ENCODE peak calls at places on chromosomes 7 and 10, in eight cellular contexts. One of them, this sample, is unnamed.

GRCh38 chr10:76352300-76352699 is 920.9 kb downstream of the LRMDA start:
- DNase-seq in small intestine: no peak
- DNase-seq in GM23338: no peak
- DNase-seq in testis: no peak
- DNase-seq in Peyer's patch: no peak
- DNase-seq in neuronal stem cell: no peak
- DNase-seq in cardiac muscle cell: no peak
- DNase-seq in GM23248: peak
- DNase-seq in this sample: no peak

GRCh38 chr10:50561266-50561665 is 62.5 kb downstream of the SGMS1 start:
- DNase-seq in small intestine: no peak
- DNase-seq in GM23338: no peak
- DNase-seq in testis: peak
- DNase-seq in Peyer's patch: no peak
- DNase-seq in neuronal stem cell: no peak
- DNase-seq in cardiac muscle cell: no peak
- DNase-seq in GM23248: peak
- DNase-seq in this sample: no peak

GRCh38 chr7:143355450-143356385 is 6.8 kb downstream of the FAM131B start:
- DNase-seq in small intestine: no peak
- DNase-seq in GM23338: peak
- DNase-seq in testis: no peak
- DNase-seq in Peyer's patch: no peak
- DNase-seq in neuronal stem cell: no peak
- DNase-seq in cardiac muscle cell: no peak
- DNase-seq in GM23248: no peak
- DNase-seq in this sample: no peak

GRCh38 chr10:79430946-79431345 is 14.5 kb downstream of the ZCCHC24 start:
- DNase-seq in small intestine: no peak
- DNase-seq in GM23338: no peak
- DNase-seq in testis: no peak
- DNase-seq in Peyer's patch: peak
- DNase-seq in neuronal stem cell: no peak
- DNase-seq in cardiac muscle cell: no peak
- DNase-seq in GM23248: no peak
- DNase-seq in this sample: no peak

GRCh38 chr7:142581341-142581740 is 167.9 kb upstream of the PRSS1 start:
- DNase-seq in small intestine: no peak
- DNase-seq in GM23338: no peak
- DNase-seq in testis: no peak
- DNase-seq in Peyer's patch: no peak
- DNase-seq in neuronal stem cell: no peak
- DNase-seq in cardiac muscle cell: peak
- DNase-seq in GM23248: peak
- DNase-seq in this sample: no peak

GRCh38 chr10:93999401-93999851 is 5.7 kb downstream of the PLCE1 start:
- DNase-seq in small intestine: no peak
- DNase-seq in GM23338: peak
- DNase-seq in testis: peak
- DNase-seq in Peyer's patch: no peak
- DNase-seq in neuronal stem cell: no peak
- DNase-seq in cardiac muscle cell: peak
- DNase-seq in GM23248: peak
- DNase-seq in this sample: no peak

GRCh38 chr10:122864901-122865300 is 14.5 kb downstream of the FAM24B start:
- DNase-seq in small intestine: no peak
- DNase-seq in GM23338: no peak
- DNase-seq in testis: no peak
- DNase-seq in Peyer's patch: no peak
- DNase-seq in neuronal stem cell: no peak
- DNase-seq in cardiac muscle cell: no peak
- DNase-seq in GM23248: peak
- DNase-seq in this sample: no peak

GRCh38 chr7:26155531-26156375 is 3.8 kb downstream of the NFE2L3 start:
- DNase-seq in small intestine: peak
- DNase-seq in GM23338: peak
- DNase-seq in testis: no peak
- DNase-seq in Peyer's patch: no peak
- DNase-seq in neuronal stem cell: no peak
- DNase-seq in cardiac muscle cell: no peak
- DNase-seq in GM23248: peak
- DNase-seq in this sample: no peak

GRCh38 chr10:6173203-6173602 is 29.5 kb upstream of the PFKFB3 start:
- DNase-seq in small intestine: no peak
- DNase-seq in GM23338: peak
- DNase-seq in testis: no peak
- DNase-seq in Peyer's patch: no peak
- DNase-seq in neuronal stem cell: no peak
- DNase-seq in cardiac muscle cell: peak
- DNase-seq in GM23248: no peak
- DNase-seq in this sample: peak

GRCh38 chr7:155437836-155438235 is 20.1 kb upstream of the EN2 start:
- DNase-seq in small intestine: no peak
- DNase-seq in GM23338: no peak
- DNase-seq in testis: no peak
- DNase-seq in Peyer's patch: peak
- DNase-seq in neuronal stem cell: no peak
- DNase-seq in cardiac muscle cell: no peak
- DNase-seq in GM23248: no peak
- DNase-seq in this sample: no peak

GRCh38 chr10:43228783-43229207 is 38.1 kb downstream of the RASGEF1A start:
- DNase-seq in small intestine: no peak
- DNase-seq in GM23338: no peak
- DNase-seq in testis: no peak
- DNase-seq in Peyer's patch: peak
- DNase-seq in neuronal stem cell: no peak
- DNase-seq in cardiac muscle cell: no peak
- DNase-seq in GM23248: no peak
- DNase-seq in this sample: no peak

DNA sequence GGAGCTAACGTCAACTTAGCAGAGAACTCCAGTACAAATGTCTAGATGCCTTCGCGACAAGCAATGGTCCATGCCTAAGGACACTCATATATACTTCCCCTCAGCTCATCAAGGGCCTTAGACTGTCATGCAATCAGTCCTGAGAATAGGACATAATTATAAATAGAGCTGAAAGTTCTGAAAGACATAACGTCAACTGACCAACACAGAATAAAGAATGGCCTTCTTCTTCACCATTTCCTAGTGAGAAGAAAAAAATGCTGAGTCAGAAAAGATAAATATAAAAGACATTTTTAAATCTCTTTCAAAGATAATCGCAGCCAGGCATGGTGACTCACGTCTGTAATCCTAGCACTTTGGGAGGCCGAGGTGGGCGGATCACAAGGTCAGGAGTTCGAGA is 83.2 kb downstream of the ARMH3 start:
- DNase-seq in small intestine: no peak
- DNase-seq in GM23338: no peak
- DNase-seq in testis: no peak
- DNase-seq in Peyer's patch: no peak
- DNase-seq in neuronal stem cell: no peak
- DNase-seq in cardiac muscle cell: no peak
- DNase-seq in GM23248: no peak
- DNase-seq in this sample: no peak
- H3K27ac ChIP-seq in small intestine: no peak
- H3K27ac ChIP-seq in GM23338: peak
- H3K27ac ChIP-seq in testis: no peak
- H3K27ac ChIP-seq in Peyer's patch: peak
- H3K27ac ChIP-seq in neuronal stem cell: no peak
- H3K27ac ChIP-seq in cardiac muscle cell: peak
- H3K27ac ChIP-seq in GM23248: no peak
- H3K27ac ChIP-seq in this sample: no peak

DNA sequence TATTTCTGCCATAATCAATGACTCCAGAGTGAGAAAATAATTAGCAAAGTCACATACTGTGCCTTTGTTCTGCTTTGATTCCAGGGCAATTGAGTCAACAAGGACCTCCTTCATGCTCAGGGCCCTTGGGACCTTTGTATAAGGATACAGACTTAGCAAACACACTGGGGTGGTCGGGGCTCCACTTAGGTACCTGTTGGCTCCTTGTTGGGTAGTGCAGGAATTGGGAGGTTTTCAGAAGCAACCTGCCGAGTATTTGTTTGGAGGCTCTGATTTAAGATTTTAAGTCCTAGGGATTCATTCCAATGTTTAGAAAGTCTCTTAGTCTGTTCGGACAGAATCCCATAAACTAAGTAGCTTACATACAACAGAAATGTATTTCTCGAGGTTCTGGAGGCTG is 3.0 kb downstream of the ADCK2 start:
- DNase-seq in small intestine: no peak
- DNase-seq in GM23338: no peak
- DNase-seq in testis: no peak
- DNase-seq in Peyer's patch: no peak
- DNase-seq in neuronal stem cell: no peak
- DNase-seq in cardiac muscle cell: no peak
- DNase-seq in GM23248: no peak
- DNase-seq in this sample: no peak
- H3K4me3 ChIP-seq in small intestine: no peak
- H3K4me3 ChIP-seq in GM23338: no peak
- H3K4me3 ChIP-seq in testis: no peak
- H3K4me3 ChIP-seq in Peyer's patch: no peak
- H3K4me3 ChIP-seq in neuronal stem cell: no peak
- H3K4me3 ChIP-seq in cardiac muscle cell: no peak
- H3K4me3 ChIP-seq in GM23248: no peak
- H3K4me3 ChIP-seq in this sample: no peak

GRCh38 chr7:120308171-120308570 is 35.2 kb downstream of the KCND2 start:
- DNase-seq in small intestine: no peak
- DNase-seq in GM23338: no peak
- DNase-seq in testis: no peak
- DNase-seq in Peyer's patch: no peak
- DNase-seq in neuronal stem cell: no peak
- DNase-seq in cardiac muscle cell: no peak
- DNase-seq in GM23248: no peak
- DNase-seq in this sample: no peak

GRCh38 chr7:120311028-120311788 is 38.2 kb downstream of the KCND2 start:
- DNase-seq in small intestine: no peak
- DNase-seq in GM23338: no peak
- DNase-seq in testis: no peak
- DNase-seq in Peyer's patch: no peak
- DNase-seq in neuronal stem cell: no peak
- DNase-seq in cardiac muscle cell: no peak
- DNase-seq in GM23248: no peak
- DNase-seq in this sample: no peak
- H3K27ac ChIP-seq in small intestine: no peak
- H3K27ac ChIP-seq in GM23338: no peak
- H3K27ac ChIP-seq in testis: no peak
- H3K27ac ChIP-seq in Peyer's patch: no peak
- H3K27ac ChIP-seq in neuronal stem cell: no peak
- H3K27ac ChIP-seq in cardiac muscle cell: no peak
- H3K27ac ChIP-seq in GM23248: no peak
- H3K27ac ChIP-seq in this sample: no peak

DNA sequence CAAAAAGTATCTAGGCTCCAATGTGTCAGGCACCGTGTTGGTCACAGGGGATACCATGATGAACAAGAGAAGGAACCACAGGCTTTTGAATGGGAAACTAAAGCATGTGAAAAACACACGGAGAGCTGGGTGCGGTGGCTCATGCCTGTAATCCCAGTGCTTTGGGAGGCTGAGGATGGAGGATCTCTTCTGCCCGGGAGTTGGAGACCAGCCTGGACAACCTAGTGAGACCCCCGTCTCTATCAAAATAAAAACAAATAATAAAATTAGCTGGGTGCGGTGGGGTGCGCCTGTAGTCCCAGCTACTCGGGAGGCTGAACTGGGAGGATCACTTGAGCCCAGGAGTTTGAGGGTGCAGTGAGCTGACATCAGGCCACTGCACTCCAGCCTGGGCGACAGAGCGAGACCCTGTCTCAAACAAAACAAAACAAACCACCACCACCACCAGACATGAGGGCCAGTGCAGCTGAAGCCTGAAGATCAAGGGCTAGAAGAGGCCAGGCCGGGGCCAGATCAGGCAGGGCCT is 611 bp upstream of the COPS6 start:
- DNase-seq in small intestine: no peak
- DNase-seq in GM23338: no peak
- DNase-seq in testis: no peak
- DNase-seq in Peyer's patch: no peak
- DNase-seq in neuronal stem cell: no peak
- DNase-seq in cardiac muscle cell: no peak
- DNase-seq in GM23248: no peak
- DNase-seq in this sample: no peak
- H3K4me3 ChIP-seq in small intestine: peak
- H3K4me3 ChIP-seq in GM23338: peak
- H3K4me3 ChIP-seq in testis: peak
- H3K4me3 ChIP-seq in Peyer's patch: peak
- H3K4me3 ChIP-seq in neuronal stem cell: peak
- H3K4me3 ChIP-seq in cardiac muscle cell: peak
- H3K4me3 ChIP-seq in GM23248: peak
- H3K4me3 ChIP-seq in this sample: peak

GRCh38 chr7:11415101-11415500 is 416.9 kb downstream of the THSD7A start:
- DNase-seq in small intestine: no peak
- DNase-seq in GM23338: peak
- DNase-seq in testis: no peak
- DNase-seq in Peyer's patch: no peak
- DNase-seq in neuronal stem cell: no peak
- DNase-seq in cardiac muscle cell: no peak
- DNase-seq in GM23248: no peak
- DNase-seq in this sample: no peak
- H3K27ac ChIP-seq in small intestine: no peak
- H3K27ac ChIP-seq in GM23338: peak
- H3K27ac ChIP-seq in testis: no peak
- H3K27ac ChIP-seq in Peyer's patch: no peak
- H3K27ac ChIP-seq in neuronal stem cell: no peak
- H3K27ac ChIP-seq in cardiac muscle cell: no peak
- H3K27ac ChIP-seq in GM23248: no peak
- H3K27ac ChIP-seq in this sample: no peak

DNA sequence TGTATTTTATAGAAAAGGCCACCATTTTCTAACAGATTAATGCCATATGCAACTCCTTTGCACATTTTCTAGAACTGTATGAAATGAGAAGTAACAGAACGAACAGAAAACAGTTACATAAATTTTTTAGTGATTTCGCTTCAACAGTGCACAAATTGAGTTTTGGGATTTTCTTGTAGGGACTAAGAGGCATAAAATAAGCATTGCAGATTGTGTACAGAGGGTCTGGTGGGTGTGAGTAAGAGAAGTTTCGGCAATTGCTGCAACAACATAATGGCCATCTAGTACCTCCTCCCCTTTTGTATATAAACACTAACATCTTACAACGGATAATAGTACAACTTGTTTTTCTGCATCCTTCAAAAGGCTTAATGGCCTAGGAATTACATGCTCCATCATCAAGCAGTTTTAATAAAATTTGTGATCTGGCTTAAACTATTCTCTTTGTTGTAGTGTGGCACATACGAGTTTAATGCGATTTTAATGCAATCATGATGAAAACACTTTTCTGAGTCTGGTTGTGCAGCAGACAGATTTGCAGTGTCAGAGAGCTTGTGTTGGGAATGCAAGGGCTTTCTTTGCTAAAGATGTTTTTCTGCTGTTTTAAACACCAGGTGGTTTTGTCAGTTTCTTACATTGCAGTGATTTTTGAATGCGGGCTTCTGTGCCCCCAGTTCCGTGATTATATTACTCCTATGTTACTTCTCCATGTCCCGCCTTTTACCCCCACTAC is 2.9 kb downstream of the GLCCI1 start:
- DNase-seq in small intestine: no peak
- DNase-seq in GM23338: no peak
- DNase-seq in testis: no peak
- DNase-seq in Peyer's patch: no peak
- DNase-seq in neuronal stem cell: no peak
- DNase-seq in cardiac muscle cell: no peak
- DNase-seq in GM23248: no peak
- DNase-seq in this sample: no peak
- H3K4me3 ChIP-seq in small intestine: peak
- H3K4me3 ChIP-seq in GM23338: peak
- H3K4me3 ChIP-seq in testis: no peak
- H3K4me3 ChIP-seq in Peyer's patch: peak
- H3K4me3 ChIP-seq in neuronal stem cell: no peak
- H3K4me3 ChIP-seq in cardiac muscle cell: peak
- H3K4me3 ChIP-seq in GM23248: no peak
- H3K4me3 ChIP-seq in this sample: peak

This sample was measured in effector memory CD4-positive, alpha-beta T cell.